ENCODE peak calls at places on chromosomes 12 and 14, in ten cellular contexts. V, I, R, U, H, Z, K, T, J and C are unnamed samples.

GRCh38 chr12:6469609-6470374 is 685 bp downstream of the VAMP1 start:
- DNase-seq in V (no peak), I (no peak), R (no peak), U (no peak), H (no peak), Z (no peak), K (no peak), T (no peak), J (no peak), C (no peak)

GRCh38 chr12:51351913-51352532 is 5.5 kb upstream of the CELA1 start:
- DNase-seq in V (peak), I (peak), R (peak), U (peak), H (no peak), Z (peak), K (peak), T (peak), J (no peak), C (no peak)

GRCh38 chr14:76955575-76956252 is 72.8 kb downstream of the IRF2BPL start:
- DNase-seq in V (peak), I (no peak), R (peak), U (no peak), H (no peak), Z (no peak), K (peak), T (peak), J (no peak), C (no peak)

GRCh38 chr12:113609692-113610469 is 138.2 kb upstream of the LHX5 start:
- DNase-seq in V (no peak), I (no peak), R (no peak), U (no peak), H (no peak), Z (no peak), K (no peak), T (no peak), J (no peak), C (no peak)

GRCh38 chr12:122909442-122910288 is 13.7 kb upstream of the VPS37B start:
- DNase-seq in V (peak), I (no peak), R (no peak), U (no peak), H (no peak), Z (peak), K (peak), T (no peak), J (no peak), C (no peak)

GRCh38 chr14:34364201-34364600 is 97.8 kb downstream of the SPTSSA start:
- DNase-seq in V (no peak), I (no peak), R (no peak), U (no peak), H (no peak), Z (no peak), K (no peak), T (no peak), J (no peak), C (no peak)

GRCh38 chr12:23186950-23187349 is 562.0 kb downstream of the ETNK1 start:
- DNase-seq in V (no peak), I (no peak), R (no peak), U (no peak), H (no peak), Z (no peak), K (no peak), T (no peak), J (no peak), C (no peak)

GRCh38 chr12:76312314-76312713 is 35.9 kb downstream of the BBS10 start:
- DNase-seq in V (peak), I (no peak), R (no peak), U (no peak), H (no peak), Z (no peak), K (no peak), T (no peak), J (no peak), C (no peak)

GRCh38 chr12:5473076-5473475 is 41.2 kb downstream of the NTF3 start:
- DNase-seq in V (no peak), I (no peak), R (no peak), U (no peak), H (no peak), Z (peak), K (no peak), T (no peak), J (no peak), C (no peak)

GRCh38 chr12:29241821-29242591 is 92.9 kb downstream of the FAR2 start:
- DNase-seq in V (peak), I (peak), R (no peak), U (no peak), H (peak), Z (peak), K (peak), T (no peak), J (peak), C (peak)

GRCh38 chr14:92695562-92695961 is 52.9 kb downstream of the LGMN start:
- DNase-seq in V (no peak), I (no peak), R (no peak), U (no peak), H (no peak), Z (no peak), K (no peak), T (no peak), J (no peak), C (no peak)